ENCODE peak calls at places on chromosomes 1 and 21, in nine cellular contexts. One of them, this sample, is unnamed.

GRCh38 chr1:241325441-241325840 is 31.6 kb downstream of the RGS7 start:
- DNase-seq in mesothelial cell of epicardium: no peak
- DNase-seq in H54: no peak
- DNase-seq in iPS-NIHi11: no peak
- DNase-seq in CD4-positive, alpha-beta T cell: no peak
- DNase-seq in suprapubic skin: no peak
- DNase-seq in T-helper 2 cell: no peak
- DNase-seq in heart left ventricle: no peak
- DNase-seq in HL-60: no peak
- DNase-seq in this sample: no peak

GRCh38 chr21:44760376-44760775 is 41.2 kb downstream of the UBE2G2 start:
- DNase-seq in mesothelial cell of epicardium: no peak
- DNase-seq in HL-60: no peak
- DNase-seq in heart left ventricle: no peak
- DNase-seq in CD4-positive, alpha-beta T cell: no peak
- DNase-seq in iPS-NIHi11: no peak
- DNase-seq in suprapubic skin: no peak
- DNase-seq in T-helper 2 cell: no peak
- DNase-seq in H54: no peak
- DNase-seq in this sample: no peak

GRCh38 chr1:156781585-156782186 is 14.4 kb downstream of the PRCC start:
- DNase-seq in suprapubic skin: no peak
- DNase-seq in H54: no peak
- DNase-seq in HL-60: no peak
- DNase-seq in T-helper 2 cell: no peak
- DNase-seq in heart left ventricle: no peak
- DNase-seq in mesothelial cell of epicardium: no peak
- DNase-seq in CD4-positive, alpha-beta T cell: no peak
- DNase-seq in iPS-NIHi11: no peak
- DNase-seq in this sample: no peak

GRCh38 chr21:43854773-43855633 is 10.0 kb upstream of the AGPAT3 start:
- DNase-seq in mesothelial cell of epicardium: no peak
- DNase-seq in H54: no peak
- DNase-seq in T-helper 2 cell: peak
- DNase-seq in HL-60: peak
- DNase-seq in CD4-positive, alpha-beta T cell: no peak
- DNase-seq in iPS-NIHi11: no peak
- DNase-seq in suprapubic skin: no peak
- DNase-seq in heart left ventricle: no peak
- DNase-seq in this sample: no peak

GRCh38 chr1:172357753-172358152 is 62.7 kb upstream of the C1orf105 start:
- DNase-seq in CD4-positive, alpha-beta T cell: no peak
- DNase-seq in heart left ventricle: no peak
- DNase-seq in suprapubic skin: no peak
- DNase-seq in T-helper 2 cell: peak
- DNase-seq in H54: no peak
- DNase-seq in iPS-NIHi11: no peak
- DNase-seq in mesothelial cell of epicardium: no peak
- DNase-seq in HL-60: no peak
- DNase-seq in this sample: no peak

GRCh38 chr1:237851209-237851845 is 39.4 kb downstream of the ZP4 start:
- DNase-seq in H54: peak
- DNase-seq in heart left ventricle: no peak
- DNase-seq in iPS-NIHi11: peak
- DNase-seq in CD4-positive, alpha-beta T cell: no peak
- DNase-seq in suprapubic skin: no peak
- DNase-seq in HL-60: peak
- DNase-seq in mesothelial cell of epicardium: peak
- DNase-seq in T-helper 2 cell: peak
- DNase-seq in this sample: peak

GRCh38 chr1:237794071-237794470 is 96.7 kb downstream of the ZP4 start:
- DNase-seq in CD4-positive, alpha-beta T cell: no peak
- DNase-seq in iPS-NIHi11: no peak
- DNase-seq in HL-60: no peak
- DNase-seq in mesothelial cell of epicardium: no peak
- DNase-seq in T-helper 2 cell: no peak
- DNase-seq in heart left ventricle: no peak
- DNase-seq in suprapubic skin: no peak
- DNase-seq in H54: no peak
- DNase-seq in this sample: no peak

GRCh38 chr1:229572286-229572685 is 13.8 kb upstream of the ABCB10 start:
- DNase-seq in suprapubic skin: no peak
- DNase-seq in mesothelial cell of epicardium: no peak
- DNase-seq in T-helper 2 cell: no peak
- DNase-seq in heart left ventricle: no peak
- DNase-seq in iPS-NIHi11: no peak
- DNase-seq in H54: no peak
- DNase-seq in CD4-positive, alpha-beta T cell: no peak
- DNase-seq in HL-60: no peak
- DNase-seq in this sample: no peak

GRCh38 chr1:31782766-31783410 is 18.7 kb upstream of the ADGRB2 start:
- DNase-seq in mesothelial cell of epicardium: no peak
- DNase-seq in T-helper 2 cell: no peak
- DNase-seq in heart left ventricle: no peak
- DNase-seq in iPS-NIHi11: no peak
- DNase-seq in CD4-positive, alpha-beta T cell: no peak
- DNase-seq in suprapubic skin: peak
- DNase-seq in HL-60: no peak
- DNase-seq in H54: no peak
- DNase-seq in this sample: no peak

GRCh38 chr1:219159946-219160645 is 13.6 kb upstream of the LYPLAL1 start:
- DNase-seq in iPS-NIHi11: no peak
- DNase-seq in T-helper 2 cell: no peak
- DNase-seq in suprapubic skin: no peak
- DNase-seq in heart left ventricle: no peak
- DNase-seq in mesothelial cell of epicardium: no peak
- DNase-seq in HL-60: no peak
- DNase-seq in H54: peak
- DNase-seq in CD4-positive, alpha-beta T cell: no peak
- DNase-seq in this sample: no peak

GRCh38 chr1:47405697-47406096 is 10.4 kb upstream of the FOXE3 start:
- DNase-seq in suprapubic skin: no peak
- DNase-seq in iPS-NIHi11: no peak
- DNase-seq in HL-60: peak
- DNase-seq in CD4-positive, alpha-beta T cell: no peak
- DNase-seq in heart left ventricle: no peak
- DNase-seq in T-helper 2 cell: no peak
- DNase-seq in mesothelial cell of epicardium: no peak
- DNase-seq in H54: no peak
- DNase-seq in this sample: no peak

GRCh38 chr1:180982424-180982823 is 40.2 kb downstream of the STX6 start:
- DNase-seq in heart left ventricle: no peak
- DNase-seq in T-helper 2 cell: no peak
- DNase-seq in mesothelial cell of epicardium: no peak
- DNase-seq in iPS-NIHi11: no peak
- DNase-seq in CD4-positive, alpha-beta T cell: no peak
- DNase-seq in suprapubic skin: no peak
- DNase-seq in HL-60: no peak
- DNase-seq in H54: no peak
- DNase-seq in this sample: no peak

GRCh38 chr1:167434306-167434705 is 84.0 kb downstream of the CD247 start:
- DNase-seq in iPS-NIHi11: no peak
- DNase-seq in T-helper 2 cell: no peak
- DNase-seq in mesothelial cell of epicardium: no peak
- DNase-seq in HL-60: no peak
- DNase-seq in suprapubic skin: no peak
- DNase-seq in heart left ventricle: no peak
- DNase-seq in H54: no peak
- DNase-seq in CD4-positive, alpha-beta T cell: no peak
- DNase-seq in this sample: no peak

GRCh38 chr1:14809186-14809981 is 210.9 kb downstream of the KAZN start:
- DNase-seq in T-helper 2 cell: no peak
- DNase-seq in mesothelial cell of epicardium: no peak
- DNase-seq in heart left ventricle: no peak
- DNase-seq in suprapubic skin: no peak
- DNase-seq in HL-60: no peak
- DNase-seq in iPS-NIHi11: no peak
- DNase-seq in H54: no peak
- DNase-seq in CD4-positive, alpha-beta T cell: no peak
- DNase-seq in this sample: no peak

GRCh38 chr1:85109475-85109874 is 61.2 kb upstream of the MCOLN3 start:
- DNase-seq in mesothelial cell of epicardium: peak
- DNase-seq in suprapubic skin: peak
- DNase-seq in T-helper 2 cell: peak
- DNase-seq in iPS-NIHi11: peak
- DNase-seq in heart left ventricle: no peak
- DNase-seq in H54: peak
- DNase-seq in CD4-positive, alpha-beta T cell: peak
- DNase-seq in HL-60: peak
- DNase-seq in this sample: no peak

GRCh38 chr1:244226440-244226839 is 175.4 kb downstream of the ZBTB18 start:
- DNase-seq in H54: no peak
- DNase-seq in T-helper 2 cell: no peak
- DNase-seq in HL-60: no peak
- DNase-seq in mesothelial cell of epicardium: no peak
- DNase-seq in heart left ventricle: no peak
- DNase-seq in suprapubic skin: no peak
- DNase-seq in CD4-positive, alpha-beta T cell: no peak
- DNase-seq in iPS-NIHi11: no peak
- DNase-seq in this sample: no peak

GRCh38 chr1:85278853-85279314 is 2.5 kb upstream of the BCL10 start:
- DNase-seq in suprapubic skin: no peak
- DNase-seq in mesothelial cell of epicardium: no peak
- DNase-seq in H54: peak
- DNase-seq in T-helper 2 cell: peak
- DNase-seq in HL-60: peak
- DNase-seq in heart left ventricle: no peak
- DNase-seq in iPS-NIHi11: no peak
- DNase-seq in CD4-positive, alpha-beta T cell: no peak
- DNase-seq in this sample: no peak

GRCh38 chr21:34592120-34592561 is 22.8 kb downstream of the RCAN1 start:
- DNase-seq in suprapubic skin: no peak
- DNase-seq in HL-60: no peak
- DNase-seq in heart left ventricle: peak
- DNase-seq in T-helper 2 cell: no peak
- DNase-seq in H54: no peak
- DNase-seq in mesothelial cell of epicardium: no peak
- DNase-seq in CD4-positive, alpha-beta T cell: no peak
- DNase-seq in iPS-NIHi11: no peak
- DNase-seq in this sample: no peak

GRCh38 chr1:198056255-198056654 is 100.5 kb upstream of the NEK7 start:
- DNase-seq in T-helper 2 cell: peak
- DNase-seq in mesothelial cell of epicardium: no peak
- DNase-seq in CD4-positive, alpha-beta T cell: no peak
- DNase-seq in H54: peak
- DNase-seq in heart left ventricle: no peak
- DNase-seq in HL-60: no peak
- DNase-seq in suprapubic skin: no peak
- DNase-seq in iPS-NIHi11: peak
- DNase-seq in this sample: no peak